ENCODE peak calls at places on chromosomes 11 and 22, in eight cellular contexts. O, K, Q, V, P, U, Z and H are unnamed samples.

GRCh38 chr22:29744902-29745301 is 21.9 kb downstream of the ZMAT5 start:
- DNase-seq in O (no peak), K (no peak), Q (no peak), V (no peak), P (no peak), U (no peak), Z (no peak), H (no peak)

GRCh38 chr22:41713004-41713403 is 13.7 kb downstream of the MEI1 start:
- DNase-seq in O (no peak), K (no peak), Q (peak; percentile 51), V (no peak), P (peak; percentile 62), U (no peak), Z (no peak), H (peak; percentile 59)

GRCh38 chr11:106697058-106697457 is 321.2 kb downstream of the GUCY1A2 start:
- DNase-seq in O (no peak), K (no peak), Q (no peak), V (no peak), P (peak; percentile 3), U (no peak), Z (no peak), H (no peak)

GRCh38 chr11:1652778-1653540 is 23.4 kb downstream of the KRTAP5-5 start:
- DNase-seq in O (no peak), K (peak; percentile 68), Q (peak; percentile 38), V (peak; percentile 21), P (peak; percentile 19), U (no peak), Z (peak; percentile 69), H (peak; percentile 96)

GRCh38 chr11:12900496-12900895 is 108.6 kb upstream of the RASSF10 start:
- DNase-seq in O (no peak), K (no peak), Q (peak; percentile 41), V (no peak), P (peak; percentile 92), U (no peak), Z (no peak), H (no peak)

GRCh38 chr11:45301537-45302246 is 15.6 kb upstream of the SYT13 start:
- DNase-seq in O (no peak), K (no peak), Q (no peak), V (no peak), P (no peak), U (no peak), Z (no peak), H (no peak)

GRCh38 chr11:8584096-8584495 is 9.9 kb downstream of the STK33 start:
- DNase-seq in O (no peak), K (no peak), Q (no peak), V (no peak), P (no peak), U (no peak), Z (no peak), H (no peak)

GRCh38 chr11:93028959-93029536 is 59.6 kb downstream of the MTNR1B start:
- DNase-seq in O (no peak), K (no peak), Q (no peak), V (no peak), P (no peak), U (no peak), Z (no peak), H (no peak)

GRCh38 chr11:107859459-107860239 is 1.1 kb upstream of the SLC35F2 start:
- DNase-seq in O (no peak), K (no peak), Q (peak; percentile 49), V (no peak), P (peak; percentile 16), U (peak; percentile 4), Z (no peak), H (peak; percentile 83)

GRCh38 chr22:44403166-44403565 is 90.4 kb upstream of the SHISAL1 start:
- DNase-seq in O (peak; percentile 68), K (no peak), Q (no peak), V (no peak), P (no peak), U (no peak), Z (no peak), H (peak; percentile 60)

GRCh38 chr11:33936745-33937612 is 45.1 kb upstream of the LMO2 start:
- DNase-seq in O (peak; percentile 84), K (no peak), Q (no peak), V (peak; percentile 64), P (peak; percentile 91), U (no peak), Z (no peak), H (no peak)

GRCh38 chr11:7436657-7437056 is 48.6 kb upstream of the OLFML1 start:
- DNase-seq in O (no peak), K (no peak), Q (no peak), V (no peak), P (no peak), U (peak; percentile 14), Z (no peak), H (no peak)

GRCh38 chr11:15665368-15665871 is 550.7 kb downstream of the INSC start:
- DNase-seq in O (no peak), K (no peak), Q (peak; percentile 85), V (no peak), P (no peak), U (no peak), Z (no peak), H (no peak)

GRCh38 chr11:118142081-118142480 is 10.5 kb downstream of the SCN4B start:
- DNase-seq in O (no peak), K (no peak), Q (no peak), V (no peak), P (no peak), U (no peak), Z (no peak), H (peak; percentile 37)

GRCh38 chr22:44159811-44160210 is 20.9 kb upstream of the PARVG start:
- DNase-seq in O (no peak), K (no peak), Q (no peak), V (no peak), P (no peak), U (no peak), Z (no peak), H (no peak)